ENCODE peak calls at places on chromosomes 12 and 14, in four cellular contexts. V is brain microvascular endothelial cell, G is keratinocyte, T is HCT116. Y is an unnamed sample.

GRCh38 chr14:92945959-92946846 is 23.3 kb downstream of the CHGA start:
- DNase-seq in V (peak; percentile 57), G (no peak), T (peak; percentile 51), Y (peak; percentile 5)

GRCh38 chr12:108605000-108605689 is 7.3 kb upstream of the TMEM119 start:
- DNase-seq in V (no peak), G (no peak), T (no peak), Y (no peak)

GRCh38 chr12:95963104-95963503 is 20.0 kb downstream of the AMDHD1 start:
- DNase-seq in V (no peak), G (no peak), T (peak; percentile 18), Y (no peak)

GRCh38 chr12:56546680-56547079 is 25.1 kb downstream of the RBMS2 start:
- DNase-seq in V (no peak), G (no peak), T (no peak), Y (no peak)

GRCh38 chr12:31514912-31515311 is 76.0 kb downstream of the DENND5B start:
- DNase-seq in V (no peak), G (no peak), T (no peak), Y (no peak)

GRCh38 chr14:34060747-34061050 is 109.8 kb upstream of the EGLN3 start:
- DNase-seq in V (no peak), G (no peak), T (no peak), Y (no peak)

GRCh38 chr12:125983784-125984510 is 918.7 kb downstream of the AACS start:
- DNase-seq in V (no peak), G (no peak), T (no peak), Y (no peak)

GRCh38 chr14:36057452-36058142 is 118.9 kb downstream of the PTCSC3 start:
- DNase-seq in V (no peak), G (peak; percentile 28), T (peak; percentile 16), Y (no peak)

GRCh38 chr12:54749191-54749818 is 101.1 kb upstream of the DCD start:
- DNase-seq in V (peak; percentile 17), G (no peak), T (peak; percentile 37), Y (peak; percentile 15)

GRCh38 chr14:100771121-100771800 is 44.6 kb downstream of the DLK1 start:
- DNase-seq in V (no peak), G (no peak), T (no peak), Y (no peak)

GRCh38 chr14:53380508-53381225 is 227.5 kb upstream of the DDHD1 start:
- DNase-seq in V (no peak), G (no peak), T (no peak), Y (no peak)

GRCh38 chr12:46267618-46268348 is 1.1 kb downstream of the SLC38A1 start:
- DNase-seq in V (peak; percentile 2), G (no peak), T (no peak), Y (no peak)

GRCh38 chr12:100868487-100868886 is 73.9 kb downstream of the ANO4 start:
- DNase-seq in V (no peak), G (no peak), T (no peak), Y (no peak)

GRCh38 chr12:16622315-16622714 is 16.4 kb upstream of the LMO3 start:
- DNase-seq in V (no peak), G (no peak), T (no peak), Y (no peak)

GRCh38 chr12:105428793-105429192 is 98.3 kb downstream of the C12orf75 start:
- DNase-seq in V (no peak), G (no peak), T (no peak), Y (no peak)

GRCh38 chr12:77742631-77743030 is 88.1 kb upstream of the NAV3 start:
- DNase-seq in V (no peak), G (no peak), T (no peak), Y (no peak)

GRCh38 chr12:113208041-113208934 is 13.0 kb upstream of the TPCN1 start:
- DNase-seq in V (peak; percentile 23), G (no peak), T (no peak), Y (no peak)

GRCh38 chr12:56897844-56898341 is 36.3 kb downstream of the SDR9C7 start:
- DNase-seq in V (no peak), G (peak; percentile 66), T (no peak), Y (no peak)

GRCh38 chr14:102518063-102518648 is 8.6 kb upstream of the ANKRD9 start:
- DNase-seq in V (no peak), G (no peak), T (no peak), Y (no peak)

GRCh38 chr12:83827193-83827592 is 1085.4 kb downstream of the SLC6A15 start:
- DNase-seq in V (no peak), G (no peak), T (no peak), Y (no peak)

GRCh38 chr12:83821967-83822366 is 1090.6 kb downstream of the SLC6A15 start:
- DNase-seq in V (no peak), G (no peak), T (no peak), Y (no peak)

GRCh38 chr12:83826112-83826511 is 1086.5 kb downstream of the SLC6A15 start:
- DNase-seq in V (peak; percentile 52), G (no peak), T (peak; percentile 22), Y (peak; percentile 3)

GRCh38 chr12:83823386-83824045 is 1089.1 kb downstream of the SLC6A15 start:
- DNase-seq in V (peak; percentile 35), G (no peak), T (peak; percentile 44), Y (no peak)

DNA sequence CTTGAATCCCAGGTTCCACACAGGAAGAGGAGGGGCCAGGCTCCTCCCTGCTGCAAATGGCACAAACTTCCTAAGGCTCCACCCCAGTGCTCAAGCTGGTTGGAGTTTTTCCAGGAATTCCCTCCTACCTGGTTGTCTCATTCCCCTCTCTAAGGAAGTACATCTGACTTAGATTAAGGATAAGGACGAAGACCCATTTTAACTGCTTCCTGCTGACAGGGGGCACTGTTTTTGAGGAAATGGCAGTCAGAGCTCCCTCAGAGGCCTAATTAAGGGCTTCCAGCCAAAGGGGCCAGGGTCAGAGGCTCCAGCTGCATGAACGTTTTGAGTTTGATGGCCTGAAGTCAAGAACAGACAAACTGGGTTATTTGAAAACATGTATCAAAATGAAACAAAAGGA is 1084.7 kb downstream of the SLC6A15 start:
- DNase-seq in V (no peak), G (no peak), T (no peak), Y (no peak)
- TF ChIP-seq CTCF in V (peak; percentile 36), G (no peak), T (peak; percentile 31), Y (peak; percentile 0)

GRCh38 chr12:49389092-49389703 is 21.9 kb downstream of the SPATS2 start:
- DNase-seq in V (no peak), G (no peak), T (no peak), Y (no peak)
- TF ChIP-seq CTCF in V (no peak), G (no peak), T (no peak), Y (no peak)

DNA sequence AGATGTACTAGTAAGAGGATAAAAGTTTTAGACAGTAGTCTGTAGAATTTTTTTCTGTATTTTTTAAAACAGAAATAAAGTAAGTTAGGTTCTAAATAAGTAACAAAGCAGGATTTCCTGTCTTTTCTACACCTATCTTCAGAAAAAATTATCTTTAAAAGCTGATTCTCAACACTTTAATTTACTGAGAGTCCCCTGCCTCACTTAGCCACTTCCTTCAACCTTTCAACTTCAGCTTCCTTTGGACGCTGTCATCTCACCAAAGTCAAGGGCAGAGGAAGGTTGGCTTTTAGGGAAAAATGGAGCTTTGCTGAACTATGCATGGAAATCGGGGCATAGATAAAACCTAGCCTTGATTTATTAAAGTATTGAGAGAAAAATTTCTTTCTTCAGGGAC is 44.9 kb upstream of the CERS5 start:
- DNase-seq in V (no peak), G (no peak), T (no peak), Y (no peak)
- TF ChIP-seq CTCF in V (no peak), G (no peak), T (no peak), Y (no peak)

GRCh38 chr12:11581179-11581755 is 68.2 kb upstream of the ETV6 start:
- DNase-seq in V (peak; percentile 66), G (no peak), T (peak; percentile 46), Y (peak; percentile 45)
- TF ChIP-seq CTCF in V (peak; percentile 51), G (no peak), T (peak; percentile 55), Y (peak; percentile 36)

GRCh38 chr14:104333903-104334811 is 195.8 kb downstream of the KIF26A start:
- DNase-seq in V (no peak), G (no peak), T (no peak), Y (no peak)

GRCh38 chr14:104332634-104333270 is 194.4 kb downstream of the KIF26A start:
- DNase-seq in V (no peak), G (no peak), T (no peak), Y (no peak)

GRCh38 chr14:104334812-104335161 is 196.4 kb downstream of the KIF26A start:
- DNase-seq in V (no peak), G (no peak), T (no peak), Y (no peak)

GRCh38 chr14:104329793-104330192 is 191.4 kb downstream of the KIF26A start:
- DNase-seq in V (no peak), G (no peak), T (no peak), Y (no peak)

GRCh38 chr14:104331871-104332605 is 193.7 kb downstream of the KIF26A start:
- DNase-seq in V (no peak), G (no peak), T (no peak), Y (no peak)
- TF ChIP-seq CTCF in V (no peak), G (no peak), T (peak; percentile 55), Y (no peak)

DNA sequence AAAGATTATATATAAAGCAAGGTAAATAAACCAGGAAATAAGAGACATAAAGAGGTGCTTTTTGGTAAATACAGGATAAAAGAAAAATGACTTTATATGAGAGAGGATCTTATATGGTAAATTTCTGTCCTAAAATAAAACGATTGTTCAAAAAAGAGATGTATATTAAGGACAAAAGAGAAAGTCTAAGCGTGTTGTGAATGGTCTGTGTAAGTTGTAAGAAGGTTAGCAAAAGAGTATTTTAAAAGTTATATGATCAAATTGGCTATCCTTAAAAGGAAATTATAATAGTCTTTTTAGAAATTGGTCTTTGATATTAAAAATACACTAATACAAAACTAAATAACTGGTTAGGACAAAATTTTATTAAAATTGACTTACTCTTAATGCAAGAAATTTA is 14.1 kb upstream of the ACSM4 start:
- DNase-seq in V (no peak), G (no peak), T (peak; percentile 32), Y (no peak)
- TF ChIP-seq CTCF in V (no peak), G (no peak), T (no peak), Y (no peak)

Y was measured in AG09319.